ENCODE peak calls at places on chromosomes 11 and 22, in seven cellular contexts. J, M, O, E, W, C and N are unnamed samples.
A peak's percentile ranks its signal among the peaks of the same experiment; 100 is the strongest.

GRCh38 chr11:22875869-22876473 is 15.7 kb upstream of the CCDC179 start:
- DNase-seq in O (peak; percentile 50), M (peak; percentile 52), W (peak; percentile 38), C (peak; percentile 85), E (peak; percentile 88), J (peak; percentile 80), N (peak; percentile 94)

GRCh38 chr11:17598700-17599459 is 51.8 kb downstream of the OTOG start:
- DNase-seq in C (peak; percentile 37), M (peak; percentile 96), E (peak; percentile 76), O (peak; percentile 85), J (peak; percentile 24), W (peak; percentile 1), N (peak; percentile 37)

GRCh38 chr11:63343130-63343529 is 26.5 kb upstream of the SLC22A9 start:
- DNase-seq in W (no peak), E (no peak), C (no peak), M (no peak), J (no peak), O (no peak), N (no peak)

GRCh38 chr11:2813141-2813908 is 72.2 kb downstream of the CDKN1C start:
- DNase-seq in W (no peak), J (no peak), O (no peak), C (peak; percentile 35), E (peak; percentile 48), M (no peak), N (no peak)

GRCh38 chr11:10413268-10413667 is 41.8 kb upstream of the AMPD3 start:
- DNase-seq in J (peak; percentile 28), M (no peak), W (no peak), O (no peak), C (peak; percentile 28), E (peak; percentile 61), N (peak; percentile 56)

GRCh38 chr11:116176484-116177005 is 596.2 kb downstream of the BUD13 start:
- DNase-seq in M (peak; percentile 42), W (no peak), E (no peak), C (no peak), J (no peak), O (no peak), N (no peak)

GRCh38 chr11:33375688-33376311 is 118.6 kb downstream of the HIPK3 start:
- DNase-seq in M (peak; percentile 72), W (no peak), O (peak; percentile 82), J (no peak), C (no peak), E (no peak), N (no peak)

GRCh38 chr11:3014314-3014938 is 22.3 kb upstream of the NAP1L4 start:
- DNase-seq in J (no peak), O (no peak), M (no peak), C (no peak), E (no peak), W (no peak), N (no peak)

GRCh38 chr11:109026891-109027489 is 362.1 kb downstream of the DDX10 start:
- DNase-seq in C (no peak), W (no peak), E (no peak), O (no peak), J (no peak), M (no peak), N (no peak)

GRCh38 chr11:27084407-27084985 is 43.9 kb downstream of the BBOX1 start:
- DNase-seq in M (no peak), O (no peak), J (no peak), E (no peak), W (no peak), C (no peak), N (no peak)

GRCh38 chr11:9797300-9797699 is 133.4 kb downstream of the SWAP70 start:
- DNase-seq in W (no peak), E (no peak), M (no peak), C (no peak), O (no peak), J (no peak), N (no peak)

GRCh38 chr11:19714387-19715363 is 2.0 kb downstream of the NAV2 start:
- DNase-seq in C (no peak), M (peak; percentile 68), E (peak; percentile 55), J (no peak), W (no peak), O (peak; percentile 76), N (no peak)

GRCh38 chr11:9773524-9773923 is 109.6 kb downstream of the SWAP70 start:
- DNase-seq in C (no peak), E (no peak), M (no peak), W (no peak), O (no peak), J (no peak), N (no peak)

GRCh38 chr11:1298695-1299492 is 10.5 kb downstream of the TOLLIP start:
- DNase-seq in E (peak; percentile 11), W (no peak), M (peak; percentile 38), C (peak; percentile 91), J (no peak), O (no peak), N (peak; percentile 86)

GRCh38 chr11:57496109-57496820 is 19.2 kb downstream of the SLC43A1 start:
- DNase-seq in W (no peak), O (no peak), C (no peak), M (no peak), E (no peak), J (no peak), N (no peak)

GRCh38 chr22:44622147-44622427 is 79.9 kb upstream of the PRR5 start:
- DNase-seq in E (peak; percentile 27), C (no peak), W (no peak), M (no peak), J (no peak), O (peak; percentile 66), N (no peak)

GRCh38 chr11:17634776-17635550 is 84.4 kb upstream of the MYOD1 start:
- DNase-seq in O (peak; percentile 20), E (no peak), C (no peak), W (no peak), M (no peak), J (no peak), N (no peak)

GRCh38 chr11:105635466-105635865 is 25.6 kb downstream of the GRIA4 start:
- DNase-seq in C (no peak), E (no peak), J (no peak), W (no peak), M (no peak), O (no peak), N (no peak)

DNA sequence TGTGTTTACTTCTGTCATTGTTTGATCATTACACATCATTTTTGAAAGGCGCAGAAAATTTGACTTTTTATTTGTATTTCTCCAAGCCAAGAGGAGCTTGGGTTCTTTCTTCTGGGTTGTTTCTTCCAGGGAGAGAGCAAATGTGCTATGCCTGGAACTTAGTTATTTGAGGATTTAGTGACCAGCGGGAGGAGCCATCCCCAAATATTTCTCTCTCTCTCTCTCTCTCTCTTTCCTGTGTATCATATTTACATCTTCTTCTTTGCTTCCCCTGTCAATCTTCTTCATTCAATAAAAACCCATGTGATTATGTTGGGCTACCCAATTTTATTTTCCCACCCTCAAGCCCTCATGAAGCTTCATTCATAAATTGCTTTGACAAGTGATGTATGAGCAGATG is 534.5 kb downstream of the LRRC4C start:
- DNase-seq in M (no peak), W (no peak), E (no peak), O (no peak), C (no peak), J (no peak), N (no peak)
- TF ChIP-seq JUND in M (no peak), W (no peak), E (no peak), O (no peak), C (no peak), J (no peak), N (no peak)

GRCh38 chr11:111325259-111325658 is 26.9 kb downstream of the POU2AF3 start:
- DNase-seq in W (no peak), M (no peak), J (no peak), C (no peak), E (no peak), O (no peak), N (no peak)

GRCh38 chr11:111320728-111321568 is 22.6 kb downstream of the POU2AF3 start:
- DNase-seq in C (peak; percentile 83), M (no peak), O (no peak), J (no peak), E (no peak), W (no peak), N (no peak)

GRCh38 chr11:111322534-111322933 is 24.2 kb downstream of the POU2AF3 start:
- DNase-seq in M (no peak), W (no peak), O (no peak), C (no peak), J (no peak), E (no peak), N (no peak)

GRCh38 chr11:111326824-111327223 is 28.5 kb downstream of the POU2AF3 start:
- DNase-seq in M (no peak), C (no peak), O (no peak), W (no peak), E (no peak), J (no peak), N (peak; percentile 68)

GRCh38 chr11:111324277-111324720 is 26.0 kb downstream of the POU2AF3 start:
- DNase-seq in C (no peak), J (no peak), E (no peak), O (no peak), M (no peak), W (no peak), N (no peak)
- TF ChIP-seq JUND in C (no peak), J (no peak), E (no peak), O (no peak), M (no peak), W (no peak), N (no peak)

DNA sequence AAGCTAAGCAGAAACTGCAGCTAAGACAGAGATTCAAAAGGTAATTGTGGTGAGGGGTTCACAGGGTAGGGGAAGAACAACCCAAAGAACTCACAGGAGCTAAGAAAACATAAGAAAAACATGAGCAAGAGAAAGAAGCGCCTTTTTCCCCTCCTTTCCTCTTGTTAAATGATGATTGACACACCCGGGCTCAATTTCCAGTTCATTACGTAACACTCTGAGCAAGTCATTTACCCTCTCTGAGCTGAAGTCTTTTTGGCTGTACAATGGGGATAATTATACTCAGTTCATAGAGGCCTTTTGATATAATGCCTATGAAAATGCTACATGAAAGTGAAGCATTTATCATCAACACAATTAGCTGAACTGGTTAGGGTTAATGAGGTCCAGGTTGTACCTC is 17.2 kb downstream of the LRP4 start:
- DNase-seq in M (no peak), W (no peak), C (no peak), E (no peak), O (no peak), J (no peak), N (no peak)
- TF ChIP-seq JUND in M (no peak), W (no peak), C (no peak), E (no peak), O (no peak), J (no peak), N (no peak)

GRCh38 chr11:60859616-60860250 is 4.0 kb upstream of the PTGDR2 start:
- DNase-seq in C (no peak), W (no peak), O (no peak), J (no peak), M (no peak), E (no peak), N (no peak)
- TF ChIP-seq JUND in C (no peak), W (no peak), O (no peak), J (no peak), M (no peak), E (no peak), N (no peak)

DNA sequence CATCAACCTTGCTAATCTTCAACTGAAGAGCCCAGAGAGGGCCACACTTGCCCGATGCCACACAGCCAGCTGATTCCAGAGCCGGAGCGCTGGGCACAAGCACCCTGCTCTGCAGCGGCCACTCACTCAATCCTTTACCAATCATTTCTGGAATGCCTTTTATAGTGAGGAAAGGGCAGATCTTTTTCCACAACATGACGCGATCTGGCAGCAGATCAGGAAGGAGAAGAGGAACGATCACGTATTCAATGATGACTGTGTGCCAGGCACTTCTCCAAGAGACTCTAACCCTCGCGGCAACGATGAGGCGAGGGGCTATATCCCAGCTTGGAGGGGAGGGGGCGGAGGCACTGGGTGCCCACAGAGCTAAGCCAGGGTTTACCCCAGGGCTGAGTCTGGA is 56.3 kb upstream of the TCF20 start:
- DNase-seq in J (no peak), C (no peak), E (no peak), O (no peak), M (no peak), W (no peak), N (no peak)
- TF ChIP-seq JUND in J (no peak), C (no peak), E (no peak), O (no peak), M (no peak), W (no peak), N (no peak)